ENCODE peak calls at places on chromosomes 11 and 22, in four cellular contexts. H is thoracic aorta, P is HCT116, J is cardiac muscle cell. L is an unnamed sample. For H3K9me3 and H3K27me3, the result is how much of the 10 kb centered on the place peaks cover.

GRCh38 chr22:32958021-32958420 is 100.2 kb downstream of the SYN3 start:
- DNase-seq in J (no peak), H (no peak), P (no peak), L (no peak)

GRCh38 chr11:96267490-96268010 is 75.4 kb downstream of the MAML2 start:
- DNase-seq in H (no peak), J (no peak), P (no peak), L (peak)

GRCh38 chr22:17569971-17570511 is 6.7 kb downstream of the SLC25A18 start:
- DNase-seq in J (peak), P (no peak), H (no peak), L (no peak)

GRCh38 chr11:62925308-62925707 is 4.1 kb upstream of the CHRM1 start:
- DNase-seq in J (no peak), P (no peak), H (no peak), L (no peak)

GRCh38 chr11:100232006-100232405 is 455.1 kb upstream of the ARHGAP42 start:
- DNase-seq in H (no peak), P (no peak), J (no peak), L (no peak)

GRCh38 chr22:31899661-31900060 is 44.7 kb upstream of the YWHAH start:
- DNase-seq in P (no peak), J (no peak), H (no peak), L (no peak)

GRCh38 chr11:27977031-27977430 is 130.9 kb downstream of the KIF18A start:
- DNase-seq in J (no peak), P (peak), H (no peak), L (no peak)

GRCh38 chr11:125797641-125798040 is 9.7 kb downstream of the PATE3 start:
- DNase-seq in H (no peak), J (no peak), P (no peak), L (no peak)

GRCh38 chr11:126890561-126890960 is 110.0 kb downstream of the KIRREL3 start:
- DNase-seq in H (no peak), J (peak), P (no peak), L (no peak)

GRCh38 chr11:40647290-40647689 is 812.2 kb downstream of the LRRC4C start:
- DNase-seq in H (no peak), P (no peak), J (no peak), L (no peak)
- H3K9me3 ChIP-seq in H (under half), P (under half), J (under half), L (under half)

DNA sequence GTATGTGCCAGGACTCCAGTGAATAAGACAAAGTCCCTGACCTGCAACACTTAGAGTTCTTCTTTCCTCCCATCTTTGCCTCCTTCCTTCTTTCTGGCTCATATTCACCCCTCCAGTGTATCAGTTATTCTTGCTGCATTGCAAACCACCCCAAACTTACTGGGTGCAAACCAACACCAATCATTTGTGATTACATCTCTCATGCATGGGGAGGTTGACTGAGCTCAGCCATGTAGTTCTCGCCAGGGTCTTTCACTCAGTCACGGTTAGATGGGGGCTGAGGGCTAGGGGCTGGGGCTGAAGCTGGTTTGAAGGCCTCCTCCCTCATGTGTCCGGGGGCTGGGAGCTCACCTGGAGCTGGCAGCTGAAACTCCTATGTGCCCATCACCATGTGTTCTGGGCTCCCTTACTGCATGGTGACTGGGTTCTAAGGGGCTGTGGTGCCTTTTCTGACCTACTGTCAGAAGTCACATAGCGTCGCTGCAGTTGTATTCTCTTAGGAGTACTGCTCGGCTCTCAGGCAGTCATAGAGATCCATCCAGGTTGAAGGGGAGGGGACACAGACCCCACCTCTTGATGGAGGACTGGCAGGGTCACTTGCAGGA is 35.0 kb upstream of the CACNG2 start:
- DNase-seq in P (no peak), H (no peak), J (no peak), L (no peak)
- H3K27me3 ChIP-seq in P (under half), H (under half), J (under half), L (under half)

DNA sequence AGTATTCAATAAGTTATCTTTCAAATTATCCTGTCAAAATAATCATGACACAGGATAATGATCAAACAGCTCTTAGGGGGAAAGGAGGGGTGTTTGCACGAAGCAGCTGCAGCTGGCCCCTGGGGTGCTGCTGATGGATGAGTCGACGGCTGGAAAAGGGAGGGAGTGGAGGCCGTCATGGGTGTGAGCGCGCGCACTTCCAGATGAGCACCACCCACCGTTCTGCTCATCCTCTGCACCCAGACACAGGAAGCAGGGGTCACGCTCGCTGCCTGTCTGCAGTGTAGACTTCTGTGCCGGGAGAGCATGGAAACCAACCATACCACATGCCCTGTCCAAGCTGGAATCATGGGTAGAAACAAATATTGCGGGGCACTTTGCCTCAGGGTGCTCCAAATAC is 802.2 kb downstream of the TBC1D22A start:
- DNase-seq in H (no peak), J (no peak), P (no peak), L (no peak)
- H3K9me3 ChIP-seq in H (under half), J (under half), P (under half), L (under half)

DNA sequence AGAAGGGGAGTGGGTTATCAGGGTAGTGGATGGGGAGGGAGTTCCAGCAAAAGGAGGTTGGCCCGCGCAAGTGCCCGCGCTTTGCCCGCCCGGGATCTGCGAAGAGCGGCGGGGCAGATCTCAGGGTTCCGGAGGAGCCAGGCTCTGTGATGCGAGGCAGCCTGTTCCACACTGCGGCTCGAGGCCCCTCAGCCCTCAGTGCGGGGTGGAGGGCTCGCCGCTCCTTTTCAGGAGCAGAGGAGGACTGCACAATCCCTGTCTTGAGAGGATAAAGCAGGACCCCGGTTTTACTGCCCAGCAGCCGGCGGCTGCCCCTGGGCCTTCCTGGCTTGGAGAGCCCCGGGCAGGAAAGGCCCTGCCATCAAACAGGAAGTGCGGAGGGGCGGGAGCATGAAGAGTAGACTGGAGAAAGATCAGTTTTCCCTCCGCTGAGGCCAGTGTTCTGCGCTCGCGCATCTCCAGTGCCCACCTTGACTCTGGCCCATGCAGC is 6.2 kb downstream of the SLC6A5 start:
- DNase-seq in J (no peak), H (no peak), P (no peak), L (no peak)
- H3K27me3 ChIP-seq in J (half or more), H (under half), P (under half), L (under half)

L was measured in CD4-positive, CD25-positive, alpha-beta regulatory T cell.